ENCODE peak calls at places on chromosomes 6 and 20, in four cellular contexts. Q is left lung, N is glutamatergic neuron, V is epithelial cell of esophagus. H is an unnamed sample.

GRCh38 chr20:35870541-35871307 is 83.6 kb downstream of the SCAND1 start:
- DNase-seq in V (peak), N (no peak), Q (no peak), H (no peak)

GRCh38 chr6:105985816-105986632 is 100.1 kb upstream of the PRDM1 start:
- DNase-seq in Q (peak), N (peak), V (no peak), H (peak)

GRCh38 chr6:75735491-75736186 is 13.4 kb upstream of the MYO6 start:
- DNase-seq in Q (no peak), V (peak), N (no peak), H (no peak)

GRCh38 chr20:29079769-29080690 is 2177.4 kb upstream of the DEFB115 start:
- DNase-seq in N (no peak), Q (peak), V (peak), H (no peak)

GRCh38 chr6:52566201-52566600 is 10.7 kb downstream of the TRAM2 start:
- DNase-seq in Q (no peak), N (no peak), V (no peak), H (no peak)

GRCh38 chr6:109526905-109527628 is 44.0 kb upstream of the ZBTB24 start:
- DNase-seq in Q (no peak), N (peak), V (peak), H (peak)

GRCh38 chr6:146968041-146968760 is 236.0 kb upstream of the STXBP5 start:
- DNase-seq in V (peak), Q (no peak), N (no peak), H (no peak)

GRCh38 chr6:5036309-5036708 is 32.5 kb upstream of the RPP40 start:
- DNase-seq in V (peak), N (peak), Q (no peak), H (peak)

GRCh38 chr6:79115557-79115956 is 37.5 kb upstream of the PHIP start:
- DNase-seq in N (no peak), V (no peak), Q (no peak), H (no peak)

GRCh38 chr20:33909331-33909921 is 84.3 kb upstream of the RALY start:
- DNase-seq in V (peak), Q (no peak), N (no peak), H (no peak)

GRCh38 chr6:132858750-132859149 is 44.4 kb downstream of the RPS12 start:
- DNase-seq in N (no peak), V (no peak), Q (no peak), H (no peak)

GRCh38 chr6:132199343-132199742 is 201.9 kb downstream of the MOXD1 start:
- DNase-seq in N (no peak), Q (no peak), V (peak), H (no peak)

GRCh38 chr6:52317841-52318581 is 33.5 kb upstream of the MCM3 start:
- DNase-seq in Q (no peak), N (no peak), V (peak), H (no peak)

GRCh38 chr6:169168302-169168630 is 85.4 kb downstream of the THBS2 start:
- DNase-seq in N (no peak), V (no peak), Q (no peak), H (no peak)

GRCh38 chr6:34249469-34250370 is 914 bp upstream of the SMIM29 start:
- DNase-seq in Q (no peak), N (no peak), V (no peak), H (no peak)

GRCh38 chr6:88952065-88952704 is 11.2 kb downstream of the RNGTT start:
- DNase-seq in Q (no peak), N (no peak), V (peak), H (no peak)

DNA sequence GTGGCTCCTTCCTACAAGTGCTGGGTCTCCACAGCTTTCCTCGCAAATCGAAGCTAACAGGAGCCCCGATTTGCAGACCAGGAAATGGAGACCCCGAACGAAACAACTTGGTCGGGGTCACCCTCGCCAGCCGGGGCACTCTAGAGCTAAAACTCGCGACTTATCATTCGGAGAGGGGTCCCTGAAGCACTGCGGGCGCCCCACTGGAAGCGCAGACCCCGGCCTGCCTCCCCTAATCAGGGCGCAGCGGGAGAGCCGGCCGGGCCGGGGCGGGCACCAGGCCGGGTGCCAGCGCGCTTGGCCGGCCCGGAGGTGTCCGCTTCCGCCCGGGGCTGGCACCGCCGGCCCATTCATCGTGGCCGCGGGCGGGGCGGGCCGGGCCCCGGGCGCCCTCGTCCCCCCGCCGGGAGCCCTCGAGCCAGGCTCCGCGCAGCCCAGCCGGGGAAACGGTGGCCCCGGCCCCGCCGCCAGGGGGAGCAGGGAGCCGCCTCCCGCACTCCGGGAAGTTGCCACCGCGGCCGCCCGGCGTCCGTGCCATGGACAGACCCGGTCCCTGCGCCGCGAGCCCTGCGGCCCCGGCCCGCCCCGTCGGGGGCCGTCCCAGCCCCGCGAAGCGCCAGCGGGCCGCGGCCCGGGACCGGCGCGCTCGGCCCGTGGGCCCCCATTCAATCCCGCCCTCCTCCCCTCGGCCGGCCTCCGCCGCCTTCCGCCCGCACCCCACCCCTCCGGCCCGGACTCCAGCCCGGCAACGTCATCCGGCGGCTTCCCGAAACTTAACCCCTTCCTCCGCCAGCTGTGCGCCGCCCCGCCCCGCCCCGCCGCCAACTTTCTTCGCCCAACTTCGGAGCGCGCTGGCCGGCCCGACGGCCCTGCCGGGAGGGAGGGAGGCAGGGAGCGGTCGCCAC is 954 bp downstream of the RRBP1 start:
- DNase-seq in N (peak), Q (peak), V (peak), H (peak)
- TF ChIP-seq CTCF in N (peak), Q (peak), V (peak), H (peak)

GRCh38 chr20:50192364-50193168 is 1.9 kb downstream of the CEBPB start:
- DNase-seq in N (peak), V (peak), Q (peak), H (peak)

GRCh38 chr20:50190251-50191064 is at the start of gene CEBPB:
- DNase-seq in V (peak), Q (peak), N (peak), H (peak)

GRCh38 chr20:50191065-50191565 is 485 bp downstream of the CEBPB start:
- DNase-seq in Q (peak), V (peak), N (peak), H (no peak)

GRCh38 chr20:50193169-50193850 is 2.7 kb downstream of the CEBPB start:
- DNase-seq in N (no peak), V (no peak), Q (no peak), H (peak)

DNA sequence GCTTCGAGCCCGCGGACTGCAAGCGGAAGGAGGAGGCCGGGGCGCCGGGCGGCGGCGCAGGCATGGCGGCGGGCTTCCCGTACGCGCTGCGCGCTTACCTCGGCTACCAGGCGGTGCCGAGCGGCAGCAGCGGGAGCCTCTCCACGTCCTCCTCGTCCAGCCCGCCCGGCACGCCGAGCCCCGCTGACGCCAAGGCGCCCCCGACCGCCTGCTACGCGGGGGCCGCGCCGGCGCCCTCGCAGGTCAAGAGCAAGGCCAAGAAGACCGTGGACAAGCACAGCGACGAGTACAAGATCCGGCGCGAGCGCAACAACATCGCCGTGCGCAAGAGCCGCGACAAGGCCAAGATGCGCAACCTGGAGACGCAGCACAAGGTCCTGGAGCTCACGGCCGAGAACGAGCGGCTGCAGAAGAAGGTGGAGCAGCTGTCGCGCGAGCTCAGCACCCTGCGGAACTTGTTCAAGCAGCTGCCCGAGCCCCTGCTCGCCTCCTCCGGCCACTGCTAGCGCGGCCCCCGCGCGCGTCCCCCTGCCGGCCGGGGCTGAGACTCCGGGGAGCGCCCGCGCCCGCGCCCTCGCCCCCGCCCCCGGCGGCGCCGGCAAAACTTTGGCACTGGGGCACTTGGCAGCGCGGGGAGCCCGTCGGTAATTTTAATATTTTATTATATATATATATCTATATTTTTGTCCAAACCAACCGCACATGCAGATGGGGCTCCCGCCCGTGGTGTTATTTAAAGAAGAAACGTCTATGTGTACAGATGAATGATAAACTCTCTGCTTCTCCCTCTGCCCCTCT is 1.1 kb downstream of the CEBPB start:
- DNase-seq in V (peak), N (peak), Q (peak), H (peak)
- TF ChIP-seq CTCF in V (no peak), N (peak), Q (peak), H (peak)

DNA sequence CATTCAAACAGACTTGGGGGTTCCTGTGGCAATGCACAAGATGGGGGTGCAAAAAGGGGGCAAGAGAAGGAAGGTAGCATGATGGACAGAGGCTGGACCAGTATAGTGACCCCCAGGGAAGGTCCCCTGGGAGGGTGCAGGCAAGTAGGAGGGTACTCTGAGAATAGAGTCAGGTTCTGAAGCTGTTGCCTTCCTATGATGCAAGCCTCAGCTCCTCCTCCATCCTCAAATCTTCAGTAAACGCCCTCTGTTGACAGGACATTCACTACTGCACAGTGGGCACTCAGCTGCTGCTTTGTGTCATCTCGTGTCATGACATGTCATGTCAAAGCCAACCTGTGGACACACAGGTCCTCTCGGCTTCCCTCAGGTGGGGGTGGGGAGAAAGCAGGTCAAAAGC is 5.8 kb upstream of the SDCBP2 start:
- DNase-seq in V (peak), Q (no peak), N (no peak), H (peak)
- TF ChIP-seq CTCF in V (peak), Q (no peak), N (no peak), H (no peak)

GRCh38 chr6:44667668-44668390 is 280.3 kb downstream of the CDC5L start:
- DNase-seq in V (no peak), Q (no peak), N (peak), H (peak)
- TF ChIP-seq CTCF in V (peak), Q (peak), N (peak), H (peak)

GRCh38 chr6:96394727-96395126 is 126.9 kb upstream of the UFL1 start:
- DNase-seq in N (no peak), V (peak), Q (no peak), H (no peak)
- TF ChIP-seq CTCF in N (peak), V (peak), Q (no peak), H (peak)

GRCh38 chr20:4814696-4815252 is 93.1 kb downstream of the PRND start:
- DNase-seq in Q (peak), N (no peak), V (no peak), H (no peak)
- TF ChIP-seq CTCF in Q (no peak), N (no peak), V (no peak), H (no peak)

GRCh38 chr20:62666736-62667529 is 24.6 kb downstream of the SLCO4A1 start:
- DNase-seq in Q (no peak), V (peak), N (no peak), H (no peak)
- TF ChIP-seq CTCF in Q (no peak), V (no peak), N (no peak), H (no peak)

DNA sequence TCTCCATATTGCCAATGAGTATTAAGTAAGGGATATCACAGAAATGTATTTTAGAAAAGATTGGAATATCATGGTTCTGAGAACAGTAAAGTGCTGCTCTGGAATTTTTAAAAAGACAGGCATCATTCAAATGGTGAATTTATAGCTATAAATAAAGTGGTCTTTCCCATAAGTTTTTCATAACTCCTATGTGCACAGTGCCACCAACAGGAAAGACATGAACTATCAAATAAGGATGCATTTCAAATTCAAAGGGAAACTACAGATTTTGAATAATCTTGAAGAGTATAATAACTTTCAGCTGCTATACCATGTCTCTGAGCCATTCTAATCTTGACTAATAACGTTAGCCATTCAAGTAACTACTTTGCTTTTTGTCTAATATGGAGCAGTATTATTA is 456.8 kb upstream of the GJE1 start:
- DNase-seq in Q (no peak), N (no peak), V (peak), H (no peak)
- TF ChIP-seq CTCF in Q (no peak), N (no peak), V (peak), H (no peak)

DNA sequence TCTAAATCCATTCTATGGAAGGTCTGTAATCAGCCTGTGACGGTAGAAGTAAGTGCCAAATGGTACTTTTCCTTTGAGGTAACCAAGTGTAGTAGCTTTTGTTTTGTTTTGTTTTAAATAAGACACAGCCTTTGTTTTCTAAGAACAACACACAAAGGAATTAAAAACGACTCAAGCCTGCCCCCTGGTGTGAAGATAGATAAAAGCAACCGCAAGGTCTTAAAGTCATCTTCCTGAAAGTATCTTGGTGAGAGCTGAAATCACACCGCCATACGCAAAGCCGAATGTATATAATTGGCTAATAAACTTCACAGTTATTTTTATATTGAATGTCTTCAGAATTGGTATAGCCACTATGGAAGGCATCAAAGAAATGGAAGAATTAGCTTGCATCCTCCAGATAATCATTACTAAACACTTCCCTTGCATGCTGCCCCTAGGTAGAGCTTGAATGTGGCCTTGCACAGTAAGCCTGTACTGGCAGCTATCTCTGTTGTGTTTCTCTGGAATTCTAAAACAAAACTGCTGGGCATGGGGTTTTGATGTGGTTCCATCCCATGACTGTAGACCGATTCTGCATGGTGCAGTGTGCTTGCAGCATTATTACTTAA is 95.6 kb downstream of the LAMP5 start:
- DNase-seq in N (peak), V (peak), Q (no peak), H (peak)
- TF ChIP-seq CTCF in N (peak), V (peak), Q (peak), H (peak)